ENCODE peak calls at places on chromosomes 2 and 18, in eight cellular contexts. C, A, Z, X, R, N, H and T are unnamed samples. For H3K4me1, the result is how much of the 10 kb centered on the place peaks cover.

GRCh38 chr2:68216454-68217310 is 35.6 kb downstream of the PPP3R1 start:
- DNase-seq in C (no peak), A (no peak), Z (no peak), X (no peak), R (peak), N (no peak), H (no peak), T (no peak)

GRCh38 chr18:75809392-75809791 is 381.9 kb upstream of the SMIM21 start:
- DNase-seq in C (no peak), A (no peak), Z (no peak), X (no peak), R (no peak), N (no peak), H (no peak), T (no peak)

GRCh38 chr2:17226941-17227340 is 291.3 kb downstream of the RAD51AP2 start:
- DNase-seq in C (no peak), A (no peak), Z (no peak), X (no peak), R (no peak), N (no peak), H (no peak), T (no peak)

GRCh38 chr2:42980764-42981416 is 188.5 kb upstream of the HAAO start:
- DNase-seq in C (no peak), A (no peak), Z (no peak), X (no peak), R (no peak), N (no peak), H (no peak), T (peak)

GRCh38 chr2:33337385-33337784 is 139.1 kb upstream of the RASGRP3 start:
- DNase-seq in C (no peak), A (no peak), Z (no peak), X (no peak), R (no peak), N (no peak), H (no peak), T (no peak)

GRCh38 chr2:120818441-120818920 is 82.8 kb downstream of the GLI2 start:
- DNase-seq in C (no peak), A (peak), Z (no peak), X (peak), R (peak), N (no peak), H (peak), T (peak)

GRCh38 chr2:100733344-100734187 is 86.4 kb upstream of the NPAS2 start:
- DNase-seq in C (peak), A (no peak), Z (no peak), X (no peak), R (peak), N (no peak), H (no peak), T (no peak)

GRCh38 chr18:60040966-60041365 is 141.2 kb downstream of the PMAIP1 start:
- DNase-seq in C (peak), A (no peak), Z (no peak), X (no peak), R (no peak), N (no peak), H (no peak), T (no peak)

GRCh38 chr2:134117651-134118050 is 136.2 kb upstream of the MGAT5 start:
- DNase-seq in C (no peak), A (no peak), Z (no peak), X (no peak), R (no peak), N (no peak), H (no peak), T (no peak)

GRCh38 chr2:120763931-120764330 is 28.3 kb downstream of the GLI2 start:
- DNase-seq in C (no peak), A (peak), Z (no peak), X (peak), R (no peak), N (no peak), H (peak), T (no peak)

GRCh38 chr2:32495139-32495538 is 132.7 kb upstream of the TTC27 start:
- DNase-seq in C (no peak), A (no peak), Z (no peak), X (no peak), R (peak), N (no peak), H (no peak), T (no peak)

GRCh38 chr2:120323214-120323613 is 22.7 kb upstream of the INHBB start:
- DNase-seq in C (no peak), A (peak), Z (no peak), X (peak), R (peak), N (peak), H (peak), T (peak)

GRCh38 chr2:109644571-109645275 is 30.6 kb downstream of the SOWAHC start:
- DNase-seq in C (no peak), A (no peak), Z (no peak), X (peak), R (no peak), N (peak), H (no peak), T (peak)

GRCh38 chr18:76131738-76132137 is 363.3 kb downstream of the ZNF516 start:
- DNase-seq in C (peak), A (no peak), Z (no peak), X (no peak), R (no peak), N (no peak), H (no peak), T (no peak)

GRCh38 chr2:217834744-217835513 is 167.9 kb downstream of the TNS1 start:
- DNase-seq in C (no peak), A (no peak), Z (no peak), X (no peak), R (peak), N (no peak), H (no peak), T (no peak)

GRCh38 chr2:9532421-9532820 is 23.2 kb downstream of the ADAM17 start:
- DNase-seq in C (no peak), A (no peak), Z (no peak), X (no peak), R (no peak), N (no peak), H (no peak), T (no peak)

GRCh38 chr2:47941936-47942335 is 35.6 kb upstream of the FBXO11 start:
- DNase-seq in C (no peak), A (no peak), Z (no peak), X (no peak), R (no peak), N (no peak), H (no peak), T (no peak)

GRCh38 chr18:26386002-26386401 is 159.8 kb downstream of the TAF4B start:
- DNase-seq in C (peak), A (no peak), Z (no peak), X (no peak), R (peak), N (peak), H (no peak), T (no peak)

GRCh38 chr2:241291152-241291551 is 24.3 kb downstream of the HDLBP start:
- DNase-seq in C (no peak), A (no peak), Z (no peak), X (no peak), R (no peak), N (no peak), H (no peak), T (no peak)

GRCh38 chr2:241291977-241292376 is 23.5 kb downstream of the HDLBP start:
- DNase-seq in C (no peak), A (no peak), Z (no peak), X (no peak), R (no peak), N (no peak), H (no peak), T (no peak)

GRCh38 chr2:241296767-241297166 is 18.7 kb downstream of the HDLBP start:
- DNase-seq in C (no peak), A (no peak), Z (no peak), X (no peak), R (no peak), N (no peak), H (no peak), T (no peak)

GRCh38 chr2:241298554-241299165 is 16.8 kb downstream of the HDLBP start:
- DNase-seq in C (no peak), A (no peak), Z (no peak), X (no peak), R (no peak), N (no peak), H (no peak), T (no peak)

GRCh38 chr2:241295326-241296095 is 20.0 kb downstream of the HDLBP start:
- DNase-seq in C (no peak), A (no peak), Z (no peak), X (no peak), R (no peak), N (no peak), H (no peak), T (no peak)
- H3K4me1 ChIP-seq in C (under half), A (under half), Z (under half), X (under half), R (under half), N (under half), H (under half), T (under half)

DNA sequence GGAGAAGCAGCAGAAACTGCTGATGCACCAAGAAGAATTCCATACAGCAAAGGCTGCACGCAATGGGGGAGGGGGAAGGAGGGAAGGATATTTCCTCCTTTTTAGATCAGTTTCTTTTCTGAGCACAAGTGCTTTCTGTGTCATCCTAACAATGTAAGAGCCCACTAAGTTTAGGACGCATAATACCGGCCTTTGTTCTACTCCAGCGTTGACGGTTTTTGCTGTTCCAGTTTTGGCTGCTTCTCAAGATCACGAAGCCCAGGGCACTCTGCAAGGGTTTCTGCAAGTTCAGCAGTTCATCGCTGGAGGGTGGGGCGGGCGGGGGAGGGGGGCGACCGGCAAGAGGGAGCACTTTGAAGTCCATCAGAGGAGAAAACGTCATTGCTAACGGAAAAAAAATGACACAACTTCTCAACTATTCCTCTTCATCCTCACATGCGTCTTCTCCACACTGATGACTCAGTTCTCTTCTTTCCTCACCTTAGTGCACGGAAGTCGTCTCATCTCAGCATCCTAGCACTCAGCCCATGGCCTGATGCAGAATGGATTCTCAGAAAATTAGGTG is 8.7 kb downstream of the FAM178B start:
- DNase-seq in C (peak), A (no peak), Z (no peak), X (no peak), R (peak), N (no peak), H (no peak), T (no peak)
- H3K4me3 ChIP-seq in C (no peak), A (peak), Z (no peak), X (no peak), R (peak), N (no peak), H (peak), T (no peak)

DNA sequence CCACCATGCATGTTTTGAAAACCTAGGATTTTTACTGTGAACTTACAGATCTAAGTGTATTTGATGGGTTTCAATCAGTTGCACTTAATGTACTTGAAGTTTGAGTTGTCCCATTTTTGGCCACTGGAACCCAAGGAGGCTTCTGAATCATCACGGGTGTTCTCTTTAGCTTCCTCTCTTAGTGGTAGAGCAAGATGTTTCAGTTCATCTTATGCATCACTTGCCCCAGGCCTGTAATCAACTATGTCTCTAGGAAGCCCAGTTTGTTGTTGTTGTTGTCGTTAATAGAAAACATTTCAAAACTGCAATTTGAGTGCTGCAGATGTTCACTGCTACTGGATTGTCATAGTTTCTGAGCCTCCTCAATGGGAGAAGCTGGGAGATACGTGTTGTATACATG is 97.0 kb downstream of the FHOD3 start:
- DNase-seq in C (peak), A (no peak), Z (no peak), X (no peak), R (no peak), N (no peak), H (no peak), T (no peak)
- TF ChIP-seq CTCF in C (no peak), A (no peak), Z (no peak), X (no peak), R (no peak), N (no peak), H (no peak), T (no peak)

GRCh38 chr2:61177727-61178549 is 15.9 kb downstream of the C2orf74 start:
- DNase-seq in C (peak), A (no peak), Z (no peak), X (peak), R (peak), N (no peak), H (no peak), T (no peak)

GRCh38 chr2:61181382-61182058 is 19.5 kb downstream of the C2orf74 start:
- DNase-seq in C (no peak), A (no peak), Z (no peak), X (no peak), R (no peak), N (no peak), H (no peak), T (no peak)

GRCh38 chr2:61180686-61181085 is 18.7 kb downstream of the C2orf74 start:
- DNase-seq in C (no peak), A (no peak), Z (no peak), X (no peak), R (no peak), N (no peak), H (no peak), T (no peak)

GRCh38 chr2:61178603-61179545 is 16.9 kb downstream of the C2orf74 start:
- DNase-seq in C (no peak), A (no peak), Z (no peak), X (no peak), R (peak), N (no peak), H (peak), T (no peak)

GRCh38 chr2:61179701-61180639 is 18.0 kb downstream of the C2orf74 start:
- DNase-seq in C (peak), A (peak), Z (no peak), X (peak), R (peak), N (peak), H (peak), T (peak)
- H3K4me1 ChIP-seq in C (under half), A (half or more), Z (under half), X (half or more), R (under half), N (under half), H (under half), T (under half)

GRCh38 chr2:108490506-108491122 is 41.6 kb downstream of the GCC2 start:
- DNase-seq in C (no peak), A (no peak), Z (no peak), X (no peak), R (no peak), N (no peak), H (no peak), T (no peak)

GRCh38 chr2:108492364-108492763 is 41.9 kb upstream of the LIMS1 start:
- DNase-seq in C (peak), A (no peak), Z (no peak), X (no peak), R (peak), N (no peak), H (no peak), T (no peak)

GRCh38 chr2:108491848-108492247 is 42.4 kb upstream of the LIMS1 start:
- DNase-seq in C (no peak), A (no peak), Z (no peak), X (no peak), R (no peak), N (no peak), H (no peak), T (no peak)
- H3K4me3 ChIP-seq in C (no peak), A (no peak), Z (no peak), X (no peak), R (no peak), N (no peak), H (no peak), T (no peak)

GRCh38 chr2:174697267-174697666 is 67.0 kb downstream of the CHRNA1 start:
- DNase-seq in C (peak), A (no peak), Z (no peak), X (no peak), R (peak), N (peak), H (no peak), T (no peak)
- TF ChIP-seq CTCF in C (peak), A (peak), Z (peak), X (peak), R (peak), N (peak), H (no peak), T (peak)

GRCh38 chr2:230413465-230413864 is 2.5 kb upstream of the SP100 start:
- DNase-seq in C (no peak), A (no peak), Z (no peak), X (no peak), R (no peak), N (no peak), H (no peak), T (no peak)

GRCh38 chr2:230412369-230412706 is 3.7 kb upstream of the SP100 start:
- DNase-seq in C (no peak), A (no peak), Z (no peak), X (no peak), R (no peak), N (no peak), H (no peak), T (no peak)

GRCh38 chr2:230412846-230413245 is 3.2 kb upstream of the SP100 start:
- DNase-seq in C (no peak), A (no peak), Z (no peak), X (no peak), R (no peak), N (no peak), H (no peak), T (no peak)

GRCh38 chr2:230416061-230416721 is at the start of gene SP100:
- DNase-seq in C (peak), A (peak), Z (peak), X (peak), R (peak), N (peak), H (peak), T (peak)

DNA sequence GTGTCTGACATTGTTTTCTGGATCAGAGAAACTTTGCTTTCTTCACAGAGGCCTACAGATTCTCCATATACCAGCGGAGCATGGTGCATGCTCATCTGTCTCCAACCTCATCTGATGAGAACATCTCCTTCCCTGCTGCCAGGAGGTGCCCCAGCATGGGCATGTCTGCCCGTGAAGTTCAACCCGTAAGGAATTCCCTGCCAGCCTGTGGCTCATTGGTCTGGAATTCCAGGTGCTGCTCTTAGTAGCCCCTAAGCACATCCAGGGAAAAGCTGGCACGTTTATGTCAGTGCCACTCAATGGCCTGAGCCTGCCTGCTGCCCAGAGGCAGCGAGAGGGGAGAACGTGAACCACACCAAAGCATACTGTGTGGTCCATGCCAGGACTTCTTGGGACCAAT is 1.7 kb upstream of the SP100 start:
- DNase-seq in C (peak), A (no peak), Z (no peak), X (no peak), R (no peak), N (no peak), H (no peak), T (no peak)
- H3K4me1 ChIP-seq in C (under half), A (half or more), Z (under half), X (half or more), R (under half), N (under half), H (under half), T (under half)

GRCh38 chr2:96760036-96760985 is at the start of gene CNNM4:
- DNase-seq in C (peak), A (peak), Z (peak), X (peak), R (peak), N (peak), H (peak), T (peak)
- H3K4me3 ChIP-seq in C (peak), A (peak), Z (peak), X (peak), R (peak), N (peak), H (peak), T (peak)

GRCh38 chr2:199490049-199490448 is 32.3 kb upstream of the SATB2 start:
- DNase-seq in C (no peak), A (no peak), Z (no peak), X (no peak), R (no peak), N (no peak), H (no peak), T (no peak)

GRCh38 chr2:199499005-199499404 is 41.3 kb upstream of the SATB2 start:
- DNase-seq in C (no peak), A (no peak), Z (no peak), X (no peak), R (no peak), N (no peak), H (no peak), T (no peak)

GRCh38 chr2:199495147-199495546 is 37.4 kb upstream of the SATB2 start:
- DNase-seq in C (peak), A (no peak), Z (no peak), X (no peak), R (no peak), N (no peak), H (no peak), T (no peak)
- TF ChIP-seq CTCF in C (no peak), A (no peak), Z (no peak), X (no peak), R (no peak), N (no peak), H (no peak), T (no peak)